ENCODE peak calls at places on chromosomes 2 and 18, in six cellular contexts. One of them, this sample, is unnamed.

GRCh38 chr2:9013403-9013802 is 9.9 kb upstream of the MBOAT2 start:
- DNase-seq in bronchial epithelial cell: no peak
- DNase-seq in thoracic aorta: no peak
- DNase-seq in NCI-H446: no peak
- DNase-seq in RPMI7951: no peak
- DNase-seq in GM20000: no peak
- DNase-seq in this sample: no peak

GRCh38 chr2:42905341-42906114 is 113.1 kb upstream of the HAAO start:
- DNase-seq in bronchial epithelial cell: no peak
- DNase-seq in thoracic aorta: no peak
- DNase-seq in NCI-H446: peak
- DNase-seq in RPMI7951: no peak
- DNase-seq in GM20000: no peak
- DNase-seq in this sample: no peak

GRCh38 chr2:71995067-71995665 is 152.5 kb downstream of the CYP26B1 start:
- DNase-seq in bronchial epithelial cell: peak
- DNase-seq in thoracic aorta: no peak
- DNase-seq in NCI-H446: peak
- DNase-seq in RPMI7951: peak
- DNase-seq in GM20000: no peak
- DNase-seq in this sample: no peak

GRCh38 chr18:28359177-28359576 is 182.2 kb upstream of the CDH2 start:
- DNase-seq in bronchial epithelial cell: peak
- DNase-seq in thoracic aorta: no peak
- DNase-seq in NCI-H446: no peak
- DNase-seq in RPMI7951: no peak
- DNase-seq in GM20000: no peak
- DNase-seq in this sample: no peak

GRCh38 chr2:69798466-69798908 is 31.0 kb upstream of the GMCL1 start:
- DNase-seq in bronchial epithelial cell: peak
- DNase-seq in thoracic aorta: no peak
- DNase-seq in NCI-H446: no peak
- DNase-seq in RPMI7951: peak
- DNase-seq in GM20000: no peak
- DNase-seq in this sample: no peak

GRCh38 chr2:23596316-23596885 is 211.4 kb downstream of the KLHL29 start:
- DNase-seq in bronchial epithelial cell: no peak
- DNase-seq in thoracic aorta: no peak
- DNase-seq in NCI-H446: no peak
- DNase-seq in RPMI7951: peak
- DNase-seq in GM20000: no peak
- DNase-seq in this sample: no peak

GRCh38 chr2:74887445-74887951 is 53.6 kb downstream of the HK2 start:
- DNase-seq in bronchial epithelial cell: peak
- DNase-seq in thoracic aorta: no peak
- DNase-seq in NCI-H446: no peak
- DNase-seq in RPMI7951: peak
- DNase-seq in GM20000: no peak
- DNase-seq in this sample: no peak

GRCh38 chr2:196335238-196335637 is 163.9 kb upstream of the STK17B start:
- DNase-seq in bronchial epithelial cell: peak
- DNase-seq in thoracic aorta: no peak
- DNase-seq in NCI-H446: no peak
- DNase-seq in RPMI7951: peak
- DNase-seq in GM20000: no peak
- DNase-seq in this sample: no peak

GRCh38 chr2:14140009-14140408 is 492.5 kb upstream of the LRATD1 start:
- DNase-seq in bronchial epithelial cell: no peak
- DNase-seq in thoracic aorta: no peak
- DNase-seq in NCI-H446: no peak
- DNase-seq in RPMI7951: no peak
- DNase-seq in GM20000: no peak
- DNase-seq in this sample: no peak

GRCh38 chr18:36457683-36458082 is 160.2 kb downstream of the FHOD3 start:
- DNase-seq in bronchial epithelial cell: no peak
- DNase-seq in thoracic aorta: no peak
- DNase-seq in NCI-H446: no peak
- DNase-seq in RPMI7951: no peak
- DNase-seq in GM20000: no peak
- DNase-seq in this sample: no peak

GRCh38 chr18:79890638-79891037 is 60.8 kb downstream of the SLC66A2 start:
- DNase-seq in bronchial epithelial cell: no peak
- DNase-seq in thoracic aorta: no peak
- DNase-seq in NCI-H446: no peak
- DNase-seq in RPMI7951: no peak
- DNase-seq in GM20000: no peak
- DNase-seq in this sample: no peak

GRCh38 chr2:230690439-230690838 is 22.2 kb upstream of the CAB39 start:
- DNase-seq in bronchial epithelial cell: no peak
- DNase-seq in thoracic aorta: no peak
- DNase-seq in NCI-H446: no peak
- DNase-seq in RPMI7951: peak
- DNase-seq in GM20000: no peak
- DNase-seq in this sample: no peak

GRCh38 chr2:216643986-216644662 is 10.9 kb downstream of the IGFBP2 start:
- DNase-seq in bronchial epithelial cell: no peak
- DNase-seq in thoracic aorta: no peak
- DNase-seq in NCI-H446: peak
- DNase-seq in RPMI7951: no peak
- DNase-seq in GM20000: no peak
- DNase-seq in this sample: no peak

GRCh38 chr2:176398783-176399182 is 129.5 kb downstream of the MTX2 start:
- DNase-seq in bronchial epithelial cell: no peak
- DNase-seq in thoracic aorta: no peak
- DNase-seq in NCI-H446: no peak
- DNase-seq in RPMI7951: peak
- DNase-seq in GM20000: no peak
- DNase-seq in this sample: no peak

GRCh38 chr2:72722492-72723090 is 103.2 kb downstream of the EXOC6B start:
- DNase-seq in bronchial epithelial cell: peak
- DNase-seq in thoracic aorta: no peak
- DNase-seq in NCI-H446: no peak
- DNase-seq in RPMI7951: peak
- DNase-seq in GM20000: no peak
- DNase-seq in this sample: no peak